ENCODE peak calls at places on chromosomes 13 and 19, in seven cellular contexts. F, U, K, A, I, G and T are unnamed samples.

GRCh38 chr13:75544681-75545333 is 4.8 kb upstream of the UCHL3 start:
- DNase-seq in F (no peak), U (peak), K (no peak), A (peak), I (no peak), G (no peak), T (no peak)

GRCh38 chr19:2121416-2122051 is 24.8 kb downstream of the IZUMO4 start:
- DNase-seq in F (no peak), U (no peak), K (no peak), A (no peak), I (no peak), G (no peak), T (no peak)

GRCh38 chr19:14818588-14818987 is 16.4 kb downstream of the OR7A5 start:
- DNase-seq in F (no peak), U (no peak), K (no peak), A (no peak), I (no peak), G (no peak), T (no peak)

GRCh38 chr19:32910094-32910493 is 40.5 kb upstream of the SLC7A9 start:
- DNase-seq in F (no peak), U (no peak), K (no peak), A (no peak), I (no peak), G (no peak), T (no peak)

GRCh38 chr19:49469828-49470614 is 4.0 kb upstream of the FLT3LG start:
- DNase-seq in F (peak), U (no peak), K (no peak), A (no peak), I (no peak), G (peak), T (no peak)

GRCh38 chr19:32812036-32812435 is 57.5 kb downstream of the SLC7A9 start:
- DNase-seq in F (no peak), U (no peak), K (no peak), A (no peak), I (no peak), G (no peak), T (no peak)

GRCh38 chr13:37905736-37906135 is 36.2 kb upstream of the TRPC4 start:
- DNase-seq in F (no peak), U (no peak), K (no peak), A (peak), I (no peak), G (no peak), T (no peak)

GRCh38 chr19:48698046-48698445 is 2.3 kb downstream of the FUT2 start:
- DNase-seq in F (no peak), U (peak), K (no peak), A (peak), I (peak), G (no peak), T (no peak)

GRCh38 chr19:31270897-31271568 is 78.2 kb downstream of the TSHZ3 start:
- DNase-seq in F (no peak), U (no peak), K (no peak), A (peak), I (no peak), G (no peak), T (peak)

GRCh38 chr19:2289714-2290435 is 7.9 kb upstream of the PEAK3 start:
- DNase-seq in F (peak), U (no peak), K (no peak), A (no peak), I (peak), G (peak), T (peak)

GRCh38 chr19:53977991-53978731 is 13.3 kb upstream of the CACNG6 start:
- DNase-seq in F (no peak), U (no peak), K (peak), A (peak), I (peak), G (peak), T (peak)

GRCh38 chr19:51783373-51783772 is 11.6 kb upstream of the FPR3 start:
- DNase-seq in F (no peak), U (peak), K (peak), A (no peak), I (peak), G (no peak), T (no peak)

GRCh38 chr13:89115307-89115706 is 1444.1 kb downstream of the SLITRK5 start:
- DNase-seq in F (no peak), U (no peak), K (no peak), A (no peak), I (no peak), G (no peak), T (no peak)
- TF ChIP-seq CTCF in F (no peak), U (no peak), K (peak), A (peak), I (no peak), G (no peak), T (peak)

DNA sequence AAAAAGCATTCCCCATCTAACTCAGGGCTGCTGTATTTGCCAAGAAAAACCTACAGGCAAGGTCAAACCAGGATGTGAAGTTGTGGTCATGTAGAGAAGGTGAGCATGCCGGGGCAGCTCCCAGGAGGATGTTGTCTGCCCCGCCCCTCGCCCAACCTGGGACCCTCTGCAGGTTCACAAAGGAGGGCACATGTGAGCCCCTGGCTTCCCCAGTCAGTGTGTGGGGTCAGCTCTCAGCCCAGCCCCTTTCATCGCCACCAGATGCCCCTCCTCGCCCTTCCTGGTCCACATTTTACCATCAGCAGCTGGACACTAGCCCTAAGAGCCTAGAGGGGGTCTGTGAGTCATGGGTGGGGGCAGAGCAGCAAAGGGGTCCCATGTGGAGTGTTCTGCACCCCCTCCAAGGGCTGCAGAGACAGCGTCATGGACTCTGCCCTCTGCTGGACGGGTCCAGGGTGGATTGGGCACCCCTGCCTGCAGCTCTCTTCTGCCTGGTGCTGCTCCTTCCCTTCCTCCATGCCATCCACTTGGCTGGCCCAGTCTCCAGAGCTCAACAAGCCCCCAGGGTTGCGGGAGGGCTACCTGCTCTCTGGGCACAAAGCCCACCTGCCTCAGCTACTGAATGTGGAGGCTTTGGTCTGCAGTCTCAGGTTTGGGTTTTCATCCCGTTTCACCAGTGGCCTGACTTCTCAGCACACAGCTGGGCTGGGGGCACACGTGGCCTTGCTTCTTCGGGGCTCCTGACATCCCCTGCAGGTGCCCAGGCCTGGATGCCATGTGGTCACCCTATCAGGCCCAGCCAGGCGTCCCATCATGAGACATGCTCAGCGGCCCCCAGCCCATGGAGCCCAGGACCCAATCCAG is 3.7 kb downstream of the PLEKHF1 start:
- DNase-seq in F (no peak), U (no peak), K (no peak), A (no peak), I (no peak), G (peak), T (no peak)
- TF ChIP-seq CTCF in F (peak), U (peak), K (no peak), A (peak), I (peak), G (no peak), T (no peak)

GRCh38 chr13:111561091-111561778 is 240.8 kb downstream of the TEX29 start:
- DNase-seq in F (no peak), U (no peak), K (no peak), A (no peak), I (no peak), G (no peak), T (no peak)
- TF ChIP-seq CTCF in F (no peak), U (no peak), K (no peak), A (no peak), I (no peak), G (no peak), T (no peak)

GRCh38 chr13:85261757-85262346 is 537.4 kb downstream of the SLITRK6 start:
- DNase-seq in F (no peak), U (peak), K (no peak), A (no peak), I (no peak), G (no peak), T (no peak)
- TF ChIP-seq CTCF in F (no peak), U (peak), K (peak), A (peak), I (no peak), G (no peak), T (peak)

GRCh38 chr13:39783051-39783450 is 127.6 kb downstream of the COG6 start:
- DNase-seq in F (no peak), U (peak), K (no peak), A (no peak), I (no peak), G (no peak), T (no peak)
- TF ChIP-seq CTCF in F (no peak), U (peak), K (no peak), A (no peak), I (no peak), G (no peak), T (no peak)

GRCh38 chr19:42178791-42179500 is 38.5 kb downstream of the DEDD2 start:
- DNase-seq in F (no peak), U (no peak), K (peak), A (no peak), I (peak), G (no peak), T (peak)
- TF ChIP-seq CTCF in F (no peak), U (peak), K (peak), A (peak), I (peak), G (no peak), T (peak)

DNA sequence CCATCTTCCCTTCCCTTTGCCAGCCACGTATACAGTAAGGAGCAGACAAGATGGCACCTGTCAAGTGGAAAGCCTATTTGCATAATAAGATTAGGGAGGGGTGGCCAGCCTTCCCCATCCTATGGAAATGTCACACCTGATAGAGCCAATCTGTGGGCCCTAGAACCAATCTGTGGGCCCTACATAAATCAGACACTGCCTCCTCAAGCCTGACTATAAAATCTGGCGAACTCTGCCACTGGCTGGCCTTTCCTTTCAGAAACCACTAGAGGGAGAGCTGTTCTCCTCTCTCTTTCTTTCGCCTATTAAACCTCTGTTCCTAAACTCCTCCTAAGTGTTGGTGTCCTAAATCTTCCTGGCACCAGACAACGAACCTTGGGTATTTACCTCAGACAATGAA is 231.5 kb upstream of the KLHL1 start:
- DNase-seq in F (no peak), U (peak), K (peak), A (no peak), I (peak), G (no peak), T (peak)
- TF ChIP-seq CTCF in F (no peak), U (peak), K (peak), A (no peak), I (no peak), G (no peak), T (peak)

GRCh38 chr19:19258589-19259338 is 14.3 kb downstream of the TM6SF2 start:
- DNase-seq in F (no peak), U (no peak), K (no peak), A (no peak), I (no peak), G (no peak), T (no peak)

GRCh38 chr19:19261350-19262189 is 11.5 kb downstream of the TM6SF2 start:
- DNase-seq in F (no peak), U (no peak), K (no peak), A (no peak), I (peak), G (no peak), T (peak)

GRCh38 chr19:19260842-19261241 is 12.3 kb downstream of the TM6SF2 start:
- DNase-seq in F (no peak), U (no peak), K (no peak), A (no peak), I (no peak), G (no peak), T (no peak)

GRCh38 chr19:19259741-19260140 is 13.4 kb downstream of the TM6SF2 start:
- DNase-seq in F (no peak), U (peak), K (no peak), A (peak), I (peak), G (no peak), T (no peak)

GRCh38 chr19:19260417-19260816 is 12.7 kb downstream of the TM6SF2 start:
- DNase-seq in F (no peak), U (no peak), K (no peak), A (no peak), I (no peak), G (no peak), T (no peak)
- TF ChIP-seq CTCF in F (no peak), U (no peak), K (no peak), A (no peak), I (no peak), G (no peak), T (no peak)